ENCODE peak calls at places on chromosomes 13 and 19, in ten cellular contexts. O is lung, V is keratinocyte, L is GM12878, S is fibroblast of pulmonary artery, J is foreskin fibroblast, D is IMR-90, Y is endodermal cell, U is GM12865, E is NB4. C is an unnamed sample.

GRCh38 chr19:57282011-57282636 is 1.8 kb downstream of the ZNF460 start:
- DNase-seq in O (no peak), V (peak; percentile 73), L (peak; percentile 57), S (no peak), J (no peak), D (no peak), Y (no peak), U (peak; percentile 51), E (no peak), C (no peak)

GRCh38 chr13:48511621-48512232 is 21.2 kb downstream of the RCBTB2 start:
- DNase-seq in O (no peak), V (no peak), L (no peak), S (no peak), J (no peak), D (no peak), Y (no peak), U (no peak), E (no peak), C (no peak)

GRCh38 chr13:28611021-28611420 is 47.9 kb upstream of the POMP start:
- DNase-seq in O (no peak), V (no peak), L (no peak), S (no peak), J (no peak), D (peak; percentile 26), Y (no peak), U (peak; percentile 6), E (no peak), C (no peak)

GRCh38 chr13:33932765-33933406 is 114.9 kb downstream of the RFC3 start:
- DNase-seq in O (no peak), V (no peak), L (no peak), S (peak; percentile 20), J (no peak), D (peak; percentile 2), Y (no peak), U (no peak), E (no peak), C (no peak)

GRCh38 chr13:98285317-98285716 is 108.2 kb upstream of the RNF113B start:
- DNase-seq in O (no peak), V (no peak), L (no peak), S (no peak), J (no peak), D (peak; percentile 49), Y (no peak), U (no peak), E (no peak), C (no peak)

GRCh38 chr19:13355356-13355755 is 150.9 kb downstream of the CACNA1A start:
- DNase-seq in O (no peak), V (no peak), L (no peak), S (no peak), J (no peak), D (no peak), Y (no peak), U (no peak), E (no peak), C (no peak)

GRCh38 chr13:78709028-78709427 is 50.1 kb upstream of the OBI1 start:
- DNase-seq in O (no peak), V (peak; percentile 9), L (no peak), S (peak; percentile 1), J (no peak), D (no peak), Y (no peak), U (no peak), E (no peak), C (no peak)

GRCh38 chr19:16514383-16515019 is 18.3 kb downstream of the C19orf44 start:
- DNase-seq in O (no peak), V (no peak), L (no peak), S (no peak), J (no peak), D (no peak), Y (peak; percentile 75), U (no peak), E (no peak), C (no peak)

GRCh38 chr13:113000575-113000974 is 31.6 kb downstream of the MCF2L start:
- DNase-seq in O (no peak), V (no peak), L (no peak), S (no peak), J (no peak), D (no peak), Y (no peak), U (no peak), E (no peak), C (no peak)

GRCh38 chr13:113002891-113003290 is 33.9 kb downstream of the MCF2L start:
- DNase-seq in O (no peak), V (no peak), L (no peak), S (no peak), J (no peak), D (no peak), Y (no peak), U (no peak), E (no peak), C (no peak)

GRCh38 chr13:113004126-113004525 is 35.1 kb downstream of the MCF2L start:
- DNase-seq in O (no peak), V (no peak), L (no peak), S (no peak), J (no peak), D (no peak), Y (no peak), U (no peak), E (no peak), C (no peak)

GRCh38 chr13:113001251-113002140 is 32.5 kb downstream of the MCF2L start:
- DNase-seq in O (peak; percentile 75), V (no peak), L (no peak), S (peak; percentile 8), J (peak; percentile 36), D (peak; percentile 3), Y (peak; percentile 87), U (no peak), E (no peak), C (no peak)

GRCh38 chr13:113002206-113002821 is 33.3 kb downstream of the MCF2L start:
- DNase-seq in O (no peak), V (no peak), L (no peak), S (no peak), J (no peak), D (no peak), Y (peak; percentile 90), U (no peak), E (no peak), C (no peak)
- TF ChIP-seq CTCF in O (no peak), V (peak; percentile 27), L (no peak), S (peak; percentile 7), J (no peak), D (peak; percentile 7), Y (peak; percentile 77), U (no peak), E (peak; percentile 14), C (no peak)

GRCh38 chr19:38319421-38320258 is at the start of gene KCNK6:
- DNase-seq in O (no peak), V (no peak), L (no peak), S (peak; percentile 23), J (peak; percentile 51), D (no peak), Y (peak; percentile 79), U (peak; percentile 26), E (peak; percentile 17), C (peak; percentile 31)

GRCh38 chr19:38321646-38322323 is 2.1 kb downstream of the KCNK6 start:
- DNase-seq in O (no peak), V (no peak), L (no peak), S (peak; percentile 94), J (no peak), D (peak; percentile 27), Y (no peak), U (no peak), E (no peak), C (no peak)

GRCh38 chr19:38318595-38319142 is 976 bp upstream of the KCNK6 start:
- DNase-seq in O (no peak), V (no peak), L (no peak), S (peak; percentile 29), J (no peak), D (no peak), Y (no peak), U (no peak), E (no peak), C (no peak)

GRCh38 chr19:38323276-38323675 is 3.6 kb downstream of the KCNK6 start:
- DNase-seq in O (no peak), V (no peak), L (no peak), S (no peak), J (no peak), D (no peak), Y (no peak), U (no peak), E (no peak), C (no peak)

DNA sequence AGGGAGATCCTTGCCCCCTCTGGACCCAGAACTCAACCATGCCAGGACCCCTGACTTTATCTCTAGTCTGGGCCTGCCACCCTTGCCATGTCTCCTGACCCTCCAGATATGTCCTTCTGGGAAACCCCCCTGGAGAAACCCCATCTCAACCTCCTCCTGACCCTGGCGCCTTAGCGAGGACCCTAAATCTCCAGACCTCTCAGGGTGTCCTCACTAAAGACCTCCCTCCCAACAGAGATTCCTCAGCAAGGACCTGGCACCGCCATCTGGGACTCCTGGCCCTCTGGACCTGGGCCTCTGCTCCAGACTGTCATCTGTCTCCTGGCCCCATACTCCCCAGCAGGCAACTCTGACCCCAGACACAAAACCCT is 1.3 kb downstream of the KCNK6 start:
- DNase-seq in O (no peak), V (no peak), L (no peak), S (no peak), J (no peak), D (no peak), Y (no peak), U (no peak), E (no peak), C (no peak)
- H3K4me3 ChIP-seq in O (no peak overlapping the region), V (peak overlapping the region; percentile 89), L (no peak overlapping the region), S (peak overlapping the region; percentile 61), J (no peak overlapping the region), D (no peak overlapping the region), Y (peak overlapping the region; percentile 79), U (no peak overlapping the region), E (no peak overlapping the region), C (no peak overlapping the region)

GRCh38 chr19:40716655-40717324 is at the start of the genes COQ8B and ITPKC:
- DNase-seq in O (peak; percentile 100), V (peak; percentile 87), L (peak; percentile 88), S (peak; percentile 98), J (peak; percentile 99), D (peak; percentile 96), Y (peak; percentile 100), U (peak; percentile 96), E (peak; percentile 91), C (peak; percentile 95)
- TF ChIP-seq CTCF in O (no peak), V (no peak), L (no peak), S (no peak), J (no peak), D (peak; percentile 8), Y (peak; percentile 52), U (peak; percentile 3), E (no peak), C (no peak)

GRCh38 chr19:48396871-48397176 is 3.4 kb downstream of the GRIN2D start:
- DNase-seq in O (no peak), V (no peak), L (no peak), S (no peak), J (no peak), D (no peak), Y (no peak), U (no peak), E (no peak), C (no peak)

GRCh38 chr19:48394331-48395169 is 1.1 kb downstream of the GRIN2D start:
- DNase-seq in O (no peak), V (no peak), L (no peak), S (no peak), J (peak; percentile 36), D (no peak), Y (no peak), U (no peak), E (peak; percentile 73), C (no peak)

GRCh38 chr19:48396010-48396870 is 2.8 kb downstream of the GRIN2D start:
- DNase-seq in O (no peak), V (no peak), L (no peak), S (no peak), J (no peak), D (no peak), Y (no peak), U (no peak), E (peak; percentile 61), C (no peak)

GRCh38 chr19:48395170-48395455 is 1.6 kb downstream of the GRIN2D start:
- DNase-seq in O (no peak), V (no peak), L (no peak), S (no peak), J (no peak), D (no peak), Y (no peak), U (no peak), E (peak; percentile 48), C (no peak)

GRCh38 chr19:48395499-48395898 is 2.0 kb downstream of the GRIN2D start:
- DNase-seq in O (no peak), V (no peak), L (no peak), S (no peak), J (no peak), D (no peak), Y (no peak), U (no peak), E (peak; percentile 50), C (no peak)
- H3K4me3 ChIP-seq in O (no peak overlapping the region), V (no peak overlapping the region), L (no peak overlapping the region), S (no peak overlapping the region), J (no peak overlapping the region), D (no peak overlapping the region), Y (no peak overlapping the region), U (no peak overlapping the region), E (no peak overlapping the region), C (no peak overlapping the region)

C was measured in GM06990.